ENCODE peak calls at places on chromosomes 1 and 21, in four cellular contexts. R, U, H and F are unnamed samples.
A peak's percentile ranks its signal among the peaks of the same experiment; 100 is the strongest.

GRCh38 chr1:87918398-87918797 is 589.7 kb downstream of the LMO4 start:
- DNase-seq in U (no peak), H (no peak), R (no peak), F (no peak)

GRCh38 chr1:62689524-62689923 is 1.3 kb upstream of the DOCK7 start:
- DNase-seq in R (no peak), H (peak; percentile 87), U (peak; percentile 82), F (no peak)

GRCh38 chr1:2641381-2642130 is 8.7 kb upstream of the MMEL1 start:
- DNase-seq in U (no peak), H (no peak), R (no peak), F (no peak)

GRCh38 chr1:110184414-110184813 is 25.7 kb upstream of the KCNC4 start:
- DNase-seq in U (no peak), R (no peak), H (no peak), F (no peak)

GRCh38 chr1:41480204-41481108 is 4.0 kb downstream of the EDN2 start:
- DNase-seq in U (no peak), H (no peak), R (no peak), F (no peak)

GRCh38 chr1:79760521-79760920 is 754.0 kb upstream of the ADGRL4 start:
- DNase-seq in H (peak; percentile 29), R (no peak), U (peak; percentile 9), F (no peak)

GRCh38 chr1:170967042-170967910 is 31.9 kb downstream of the MROH9 start:
- DNase-seq in H (peak; percentile 73), R (no peak), U (peak; percentile 76), F (peak; percentile 5)

GRCh38 chr21:34180826-34181359 is 107.5 kb downstream of the MRPS6 start:
- DNase-seq in H (no peak), U (no peak), R (no peak), F (no peak)

GRCh38 chr1:27763358-27763757 is 9.7 kb upstream of the STX12 start:
- DNase-seq in H (no peak), U (no peak), R (no peak), F (no peak)

GRCh38 chr1:235067396-235068154 is 61.1 kb downstream of the TOMM20 start:
- DNase-seq in R (no peak), H (peak; percentile 99), U (peak; percentile 98), F (no peak)

GRCh38 chr1:160354388-160354985 is 11.3 kb downstream of the NCSTN start:
- DNase-seq in R (no peak), H (peak; percentile 46), U (peak; percentile 17), F (peak; percentile 28)

GRCh38 chr1:78831731-78832360 is 174.7 kb downstream of the ADGRL4 start:
- DNase-seq in R (no peak), U (peak; percentile 83), H (peak; percentile 99), F (no peak)

GRCh38 chr1:80375662-80376061 is 1369.1 kb upstream of the ADGRL4 start:
- DNase-seq in R (no peak), U (peak; percentile 75), H (peak; percentile 81), F (no peak)

GRCh38 chr1:199723557-199723956 is 304.0 kb upstream of the NR5A2 start:
- DNase-seq in H (peak; percentile 28), U (peak; percentile 8), R (no peak), F (no peak)

GRCh38 chr1:165662186-165662585 is 31.2 kb downstream of the MGST3 start:
- DNase-seq in H (no peak), U (no peak), R (no peak), F (no peak)

GRCh38 chr1:66220477-66220876 is 313.5 kb upstream of the SGIP1 start:
- DNase-seq in U (no peak), H (no peak), R (no peak), F (no peak)
- TF ChIP-seq CTCF in U (no peak), H (no peak), R (no peak), F (no peak)

GRCh38 chr1:19656780-19657475 is 7.7 kb upstream of the HTR6 start:
- DNase-seq in H (no peak), R (no peak), U (no peak), F (peak; percentile 65)

GRCh38 chr1:19654386-19654785 is 10.3 kb downstream of the NBL1 start:
- DNase-seq in R (no peak), H (peak; percentile 44), U (no peak), F (no peak)

GRCh38 chr1:19655718-19656080 is 9.0 kb upstream of the HTR6 start:
- DNase-seq in U (no peak), R (no peak), H (no peak), F (no peak)

GRCh38 chr1:19656134-19656779 is 8.4 kb upstream of the HTR6 start:
- DNase-seq in H (no peak), U (no peak), R (no peak), F (no peak)

GRCh38 chr1:19654886-19655717 is 9.6 kb upstream of the HTR6 start:
- DNase-seq in H (no peak), U (no peak), R (no peak), F (no peak)
- TF ChIP-seq CTCF in H (no peak), U (no peak), R (no peak), F (no peak)

GRCh38 chr1:145926706-145927072 is 595 bp downstream of the RBM8A start:
- DNase-seq in U (no peak), H (no peak), R (no peak), F (no peak)

GRCh38 chr1:145927916-145928647 is 798 bp upstream of the RBM8A start:
- DNase-seq in H (no peak), U (no peak), R (no peak), F (no peak)

GRCh38 chr1:145922266-145922665 is 3.7 kb upstream of the PEX11B start:
- DNase-seq in U (peak; percentile 44), H (peak; percentile 33), R (no peak), F (no peak)

DNA sequence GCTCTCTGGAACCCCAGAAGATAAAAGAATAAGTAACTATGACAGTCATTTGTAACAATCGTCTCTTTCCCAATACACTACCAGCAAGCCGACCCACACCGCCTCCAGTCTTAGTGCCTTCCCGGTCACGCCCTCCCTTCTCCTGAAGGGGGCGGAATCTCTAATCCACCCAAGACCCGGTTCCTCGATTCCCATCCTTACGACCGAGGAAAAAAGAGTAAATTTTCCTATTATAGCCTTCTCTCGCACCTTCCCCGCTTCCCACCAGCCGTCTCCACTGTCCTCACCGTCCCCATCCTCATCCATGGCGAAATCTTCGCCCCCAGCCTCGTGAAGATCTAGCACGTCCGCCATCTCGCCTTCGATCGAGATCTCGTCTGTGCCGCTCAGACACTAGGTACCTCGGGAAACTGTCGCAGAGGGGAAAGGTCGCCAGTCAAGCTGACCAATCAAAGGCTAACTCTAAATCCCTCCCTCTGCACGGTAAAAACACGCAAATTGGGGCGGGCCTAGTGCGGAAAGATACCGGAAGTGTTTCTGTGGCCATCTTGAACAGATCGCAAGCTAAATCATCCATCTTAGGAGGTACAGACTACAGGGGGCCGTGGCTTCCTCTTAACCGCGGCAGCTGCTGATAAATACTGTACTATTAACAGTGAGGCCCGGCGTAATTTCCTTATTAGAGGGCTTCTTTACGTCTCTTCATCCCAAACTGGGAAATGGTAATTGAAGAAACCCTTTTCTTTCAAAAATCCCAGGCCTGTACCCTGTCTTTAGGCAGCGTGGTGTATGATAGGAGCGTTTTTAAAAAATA is at the start of gene RBM8A:
- DNase-seq in U (peak; percentile 99), R (peak; percentile 67), H (peak; percentile 99), F (peak; percentile 87)
- TF ChIP-seq CTCF in U (peak; percentile 65), R (peak; percentile 51), H (peak; percentile 55), F (peak; percentile 54)

DNA sequence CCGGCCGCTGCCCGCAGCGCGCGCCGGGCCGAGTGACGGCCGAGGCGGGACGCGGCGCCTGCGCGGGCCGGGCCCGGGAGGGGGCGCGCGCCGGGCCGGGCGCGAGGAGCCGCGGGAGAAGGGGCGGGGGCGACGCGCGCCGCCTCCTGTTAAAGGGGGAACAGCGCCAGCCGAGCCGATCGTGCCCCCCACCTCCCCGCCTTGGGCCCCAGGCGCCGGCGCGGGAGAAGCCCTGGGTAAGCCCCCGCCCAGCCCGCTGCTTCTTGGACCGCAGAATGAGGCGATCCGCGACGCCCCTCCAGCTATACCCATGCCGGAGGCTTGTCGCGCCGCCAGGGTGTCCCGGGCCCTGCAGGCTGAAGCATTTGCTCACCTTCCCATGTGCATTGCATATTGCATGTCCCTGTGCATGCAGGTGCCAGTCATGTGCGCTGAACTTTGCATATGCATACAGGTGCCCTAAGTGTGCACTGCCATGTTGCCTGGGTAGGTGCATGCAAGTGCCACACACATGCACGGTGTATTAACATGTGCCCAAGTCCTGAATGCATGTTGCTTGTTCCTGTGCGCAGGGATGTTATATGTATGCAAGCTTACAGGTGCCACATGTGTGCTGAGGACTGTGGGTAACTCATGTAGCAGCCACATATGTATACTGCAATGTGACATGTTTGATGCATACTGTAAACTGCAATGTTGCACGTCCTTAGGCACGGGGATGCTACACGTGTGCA is at the start of gene ADGRB2:
- DNase-seq in H (no peak), R (no peak), U (no peak), F (peak; percentile 65)
- TF ChIP-seq CTCF in H (no peak), R (no peak), U (no peak), F (no peak)

GRCh38 chr1:84896279-84896678 is 3.3 kb upstream of the LPAR3 start:
- DNase-seq in H (no peak), R (no peak), U (no peak), F (no peak)

GRCh38 chr1:84889437-84889836 is 3.6 kb downstream of the LPAR3 start:
- DNase-seq in U (no peak), R (no peak), H (peak; percentile 50), F (no peak)

GRCh38 chr1:84888753-84889152 is 4.3 kb downstream of the LPAR3 start:
- DNase-seq in U (no peak), H (peak; percentile 28), R (no peak), F (no peak)

GRCh38 chr1:84890581-84890980 is 2.4 kb downstream of the LPAR3 start:
- DNase-seq in U (no peak), H (no peak), R (no peak), F (no peak)

DNA sequence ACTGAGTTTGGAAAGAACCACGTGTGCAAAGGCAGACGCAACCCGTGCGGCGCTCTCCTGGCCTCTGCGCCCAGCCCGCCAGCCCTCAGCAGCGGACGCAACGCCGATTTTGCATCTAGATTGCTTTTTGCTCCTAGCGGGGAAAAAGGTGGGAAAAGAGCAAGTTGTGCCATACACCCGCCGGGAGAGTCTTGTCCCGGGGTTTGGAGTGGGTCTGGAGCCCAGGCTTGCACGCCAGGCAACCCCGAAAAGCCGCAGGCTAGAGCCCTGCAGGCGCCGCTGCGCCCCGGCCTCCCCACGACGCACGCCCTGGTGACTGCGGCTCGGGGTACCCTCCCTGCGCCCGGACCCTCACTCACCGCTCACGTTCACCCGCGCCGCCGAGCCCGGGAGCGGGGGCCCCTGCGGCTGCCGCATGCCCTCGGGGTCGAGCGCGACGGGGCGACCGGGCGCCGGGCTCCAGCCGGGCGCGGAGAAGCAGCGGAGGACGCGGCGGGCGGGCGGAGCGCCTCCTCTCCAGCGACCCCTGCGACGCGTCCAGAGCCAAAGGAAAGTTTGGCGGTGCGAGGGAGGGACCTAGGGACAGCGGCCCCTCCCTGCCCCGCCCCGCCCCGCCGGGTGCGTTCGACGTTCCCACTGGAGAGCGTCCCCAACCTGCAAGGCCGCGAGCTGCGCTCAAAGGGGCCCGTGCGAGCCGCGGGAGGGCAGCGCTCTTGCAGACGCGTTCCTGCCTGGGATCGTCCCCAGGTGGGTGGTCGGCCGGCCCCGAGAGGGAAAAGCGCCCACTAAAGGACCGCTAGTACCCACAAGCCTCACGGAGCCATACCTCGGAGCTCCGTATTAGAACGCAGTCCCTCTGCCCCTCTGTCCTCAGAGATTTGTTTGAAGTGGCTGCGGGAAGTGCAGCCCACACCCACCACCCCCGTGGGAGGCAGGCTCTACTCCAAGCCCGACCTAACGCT is at the start of gene LPAR3:
- DNase-seq in H (peak; percentile 25), R (peak; percentile 27), U (peak; percentile 29), F (peak; percentile 80)
- TF ChIP-seq CTCF in H (no peak), R (no peak), U (no peak), F (no peak)